ENCODE peak calls at places on chromosome 9, in four cellular contexts. Q, R, C and X are unnamed samples.

GRCh38 chr9:20191239-20191840 is 402.5 kb upstream of the SLC24A2 start:
- DNase-seq in C (no peak), Q (no peak), R (no peak), X (no peak)

GRCh38 chr9:124266139-124266825 is 8.5 kb downstream of the NEK6 start:
- DNase-seq in R (peak), C (no peak), Q (no peak), X (peak)

GRCh38 chr9:113886471-113886870 is 10.4 kb downstream of the ZNF618 start:
- DNase-seq in R (no peak), C (no peak), Q (no peak), X (peak)

GRCh38 chr9:37032713-37033112 is 1.4 kb downstream of the PAX5 start:
- DNase-seq in C (no peak), R (no peak), Q (no peak), X (no peak)

GRCh38 chr9:129887210-129888084 is 52.2 kb downstream of the USP20 start:
- DNase-seq in C (no peak), R (peak), Q (peak), X (peak)

GRCh38 chr9:2414465-2414864 is 207.1 kb upstream of the VLDLR start:
- DNase-seq in Q (no peak), C (no peak), R (peak), X (no peak)

GRCh38 chr9:35972093-35972492 is 14.1 kb upstream of the OR2S2 start:
- DNase-seq in R (peak), C (no peak), Q (peak), X (no peak)

GRCh38 chr9:107158321-107158720 is 124.8 kb upstream of the RAD23B start:
- DNase-seq in R (peak), Q (no peak), C (peak), X (no peak)

GRCh38 chr9:18906656-18907395 is 126.2 kb downstream of the SAXO1 start:
- DNase-seq in Q (no peak), R (peak), C (no peak), X (peak)

GRCh38 chr9:118891213-118891612 is 478.0 kb downstream of the BRINP1 start:
- DNase-seq in Q (no peak), C (no peak), R (no peak), X (no peak)

GRCh38 chr9:114273461-114273881 is 49.4 kb upstream of the ORM1 start:
- DNase-seq in Q (no peak), R (no peak), C (no peak), X (peak)

GRCh38 chr9:112971415-112971814 is 40.6 kb downstream of the ZNF883 start:
- DNase-seq in R (peak), C (peak), Q (no peak), X (no peak)

GRCh38 chr9:135463140-135463539 is 16.4 kb upstream of the PPP1R26 start:
- DNase-seq in C (no peak), Q (no peak), R (no peak), X (peak)

GRCh38 chr9:8738953-8739352 is 939.4 kb upstream of the DMAC1 start:
- DNase-seq in Q (no peak), C (no peak), R (no peak), X (no peak)

GRCh38 chr9:93419023-93419422 is 32.5 kb upstream of the FAM120A start:
- DNase-seq in R (no peak), C (no peak), Q (no peak), X (no peak)

GRCh38 chr9:121748080-121748479 is 96.6 kb downstream of the DAB2IP start:
- DNase-seq in Q (no peak), R (no peak), C (no peak), X (peak)

GRCh38 chr9:130234340-130235260 is 31.0 kb upstream of the HMCN2 start:
- DNase-seq in Q (no peak), R (peak), C (no peak), X (peak)

GRCh38 chr9:86239053-86239770 is 20.2 kb downstream of the C9orf153 start:
- DNase-seq in Q (no peak), C (no peak), R (no peak), X (peak)

GRCh38 chr9:72657023-72657422 is 135.6 kb downstream of the TMC1 start:
- DNase-seq in C (no peak), Q (no peak), R (no peak), X (no peak)

GRCh38 chr9:133483611-133484010 is 4.7 kb upstream of the SLC2A6 start:
- DNase-seq in Q (no peak), C (no peak), R (no peak), X (no peak)

GRCh38 chr9:1057910-1058309 is 7.8 kb downstream of the DMRT2 start:
- DNase-seq in Q (no peak), C (no peak), R (no peak), X (peak)

GRCh38 chr9:95316274-95316673 is 1.2 kb downstream of the FANCC start:
- DNase-seq in Q (no peak), C (no peak), R (no peak), X (no peak)

GRCh38 chr9:110048976-110049698 is 158.8 kb downstream of the C9orf152 start:
- DNase-seq in C (peak), R (peak), Q (no peak), X (peak)